ENCODE peak calls at places on chromosomes 16 and 17, in four cellular contexts. K, A, J and W are unnamed samples.
A peak's percentile ranks its signal among the peaks of the same experiment; 100 is the strongest.

GRCh38 chr16:12205378-12205777 is 228.8 kb downstream of the SNX29 start:
- DNase-seq in J (no peak), A (no peak), K (no peak), W (no peak)

GRCh38 chr17:57899822-57900221 is 50.0 kb upstream of the MRPS23 start:
- DNase-seq in J (no peak), K (no peak), A (no peak), W (peak; percentile 67)

GRCh38 chr16:61653544-61653943 is 382.7 kb downstream of the CDH8 start:
- DNase-seq in A (no peak), K (no peak), J (no peak), W (no peak)

GRCh38 chr17:12667299-12667958 is 1.7 kb downstream of the MYOCD start:
- DNase-seq in K (no peak), A (peak; percentile 57), J (peak; percentile 72), W (peak; percentile 25)

GRCh38 chr17:1979182-1979980 is 45.8 kb downstream of the RTN4RL1 start:
- DNase-seq in A (no peak), K (no peak), J (no peak), W (no peak)

GRCh38 chr16:89106533-89107208 is 13.0 kb downstream of the ACSF3 start:
- DNase-seq in K (no peak), A (no peak), J (no peak), W (no peak)

GRCh38 chr16:800834-801488 is 427 bp upstream of the GNG13 start:
- DNase-seq in K (no peak), J (no peak), A (no peak), W (no peak)

GRCh38 chr16:4115209-4115940 is 867 bp downstream of the ADCY9 start:
- DNase-seq in J (peak; percentile 60), A (peak; percentile 72), K (no peak), W (no peak)

GRCh38 chr16:57475711-57476339 is 10.5 kb downstream of the DOK4 start:
- DNase-seq in J (peak; percentile 18), A (peak; percentile 32), K (peak; percentile 26), W (no peak)

GRCh38 chr16:27315333-27316037 is 1.7 kb downstream of the IL4R start:
- DNase-seq in K (no peak), J (peak; percentile 75), A (peak; percentile 97), W (no peak)

GRCh38 chr16:72371307-72372081 is 199.5 kb upstream of the PMFBP1 start:
- DNase-seq in A (peak; percentile 36), K (no peak), J (peak; percentile 76), W (no peak)

GRCh38 chr17:63490321-63490720 is 13.5 kb downstream of the ACE start:
- DNase-seq in K (no peak), J (no peak), A (no peak), W (no peak)

GRCh38 chr17:49456172-49456965 is 38.7 kb upstream of the NGFR start:
- DNase-seq in K (no peak), J (peak; percentile 77), A (no peak), W (no peak)

GRCh38 chr17:76641501-76641900 is 2.1 kb downstream of the ST6GALNAC1 start:
- DNase-seq in K (no peak), A (peak; percentile 87), J (no peak), W (peak; percentile 63)